ENCODE peak calls at places on chromosomes 3 and 15, in eight cellular contexts. One of them, this sample, is unnamed.

GRCh38 chr3:127406309-127407025 is 118.6 kb upstream of the PRR20G start:
- DNase-seq in effector memory CD4-positive, alpha-beta T cell: no peak
- DNase-seq in cardiac muscle cell: no peak
- DNase-seq in Daoy: peak
- DNase-seq in AG09319: no peak
- DNase-seq in progenitor cell of endocrine pancreas: no peak
- DNase-seq in NCI-H1105: no peak
- DNase-seq in GM10248: no peak
- DNase-seq in this sample: peak

GRCh38 chr3:153970735-153971347 is 150.3 kb upstream of the ARHGEF26 start:
- DNase-seq in effector memory CD4-positive, alpha-beta T cell: no peak
- DNase-seq in cardiac muscle cell: no peak
- DNase-seq in Daoy: no peak
- DNase-seq in AG09319: no peak
- DNase-seq in progenitor cell of endocrine pancreas: no peak
- DNase-seq in NCI-H1105: peak
- DNase-seq in GM10248: no peak
- DNase-seq in this sample: no peak

GRCh38 chr15:101028321-101028720 is 109.2 kb downstream of the LRRK1 start:
- DNase-seq in effector memory CD4-positive, alpha-beta T cell: no peak
- DNase-seq in cardiac muscle cell: no peak
- DNase-seq in Daoy: no peak
- DNase-seq in AG09319: no peak
- DNase-seq in progenitor cell of endocrine pancreas: no peak
- DNase-seq in NCI-H1105: no peak
- DNase-seq in GM10248: no peak
- DNase-seq in this sample: no peak

GRCh38 chr3:123724306-123724705 is 139.5 kb upstream of the HACD2 start:
- DNase-seq in effector memory CD4-positive, alpha-beta T cell: no peak
- DNase-seq in cardiac muscle cell: no peak
- DNase-seq in Daoy: peak
- DNase-seq in AG09319: no peak
- DNase-seq in progenitor cell of endocrine pancreas: no peak
- DNase-seq in NCI-H1105: no peak
- DNase-seq in GM10248: no peak
- DNase-seq in this sample: no peak

GRCh38 chr3:40899286-40899712 is 300.0 kb upstream of the CTNNB1 start:
- DNase-seq in effector memory CD4-positive, alpha-beta T cell: no peak
- DNase-seq in cardiac muscle cell: no peak
- DNase-seq in Daoy: peak
- DNase-seq in AG09319: no peak
- DNase-seq in progenitor cell of endocrine pancreas: no peak
- DNase-seq in NCI-H1105: no peak
- DNase-seq in GM10248: no peak
- DNase-seq in this sample: no peak

GRCh38 chr3:191762323-191762960 is 301.5 kb downstream of the PYDC2 start:
- DNase-seq in effector memory CD4-positive, alpha-beta T cell: no peak
- DNase-seq in cardiac muscle cell: no peak
- DNase-seq in Daoy: peak
- DNase-seq in AG09319: no peak
- DNase-seq in progenitor cell of endocrine pancreas: no peak
- DNase-seq in NCI-H1105: no peak
- DNase-seq in GM10248: no peak
- DNase-seq in this sample: peak

GRCh38 chr3:132713977-132714727 is 8.1 kb downstream of the NPHP3 start:
- DNase-seq in effector memory CD4-positive, alpha-beta T cell: no peak
- DNase-seq in cardiac muscle cell: no peak
- DNase-seq in Daoy: no peak
- DNase-seq in AG09319: no peak
- DNase-seq in progenitor cell of endocrine pancreas: no peak
- DNase-seq in NCI-H1105: no peak
- DNase-seq in GM10248: no peak
- DNase-seq in this sample: no peak

GRCh38 chr3:112651516-112651915 is 10.6 kb upstream of the CCDC80 start:
- DNase-seq in effector memory CD4-positive, alpha-beta T cell: no peak
- DNase-seq in cardiac muscle cell: no peak
- DNase-seq in Daoy: peak
- DNase-seq in AG09319: no peak
- DNase-seq in progenitor cell of endocrine pancreas: no peak
- DNase-seq in NCI-H1105: no peak
- DNase-seq in GM10248: no peak
- DNase-seq in this sample: no peak

GRCh38 chr3:13507791-13508339 is 27.8 kb downstream of the HDAC11 start:
- DNase-seq in effector memory CD4-positive, alpha-beta T cell: no peak
- DNase-seq in cardiac muscle cell: no peak
- DNase-seq in Daoy: peak
- DNase-seq in AG09319: no peak
- DNase-seq in progenitor cell of endocrine pancreas: no peak
- DNase-seq in NCI-H1105: no peak
- DNase-seq in GM10248: no peak
- DNase-seq in this sample: peak

GRCh38 chr15:66822576-66822975 is 120.5 kb downstream of the SMAD6 start:
- DNase-seq in effector memory CD4-positive, alpha-beta T cell: no peak
- DNase-seq in cardiac muscle cell: no peak
- DNase-seq in Daoy: no peak
- DNase-seq in AG09319: no peak
- DNase-seq in progenitor cell of endocrine pancreas: no peak
- DNase-seq in NCI-H1105: no peak
- DNase-seq in GM10248: no peak
- DNase-seq in this sample: no peak

GRCh38 chr3:157089455-157090221 is 70.3 kb downstream of the CCNL1 start:
- DNase-seq in effector memory CD4-positive, alpha-beta T cell: peak
- DNase-seq in cardiac muscle cell: peak
- DNase-seq in Daoy: peak
- DNase-seq in AG09319: no peak
- DNase-seq in progenitor cell of endocrine pancreas: no peak
- DNase-seq in NCI-H1105: no peak
- DNase-seq in GM10248: peak
- DNase-seq in this sample: peak

GRCh38 chr15:99158626-99159412 is 53.9 kb downstream of the SYNM start:
- DNase-seq in effector memory CD4-positive, alpha-beta T cell: no peak
- DNase-seq in cardiac muscle cell: no peak
- DNase-seq in Daoy: no peak
- DNase-seq in AG09319: no peak
- DNase-seq in progenitor cell of endocrine pancreas: no peak
- DNase-seq in NCI-H1105: no peak
- DNase-seq in GM10248: no peak
- DNase-seq in this sample: no peak

GRCh38 chr3:46640927-46641326 is 28.6 kb downstream of the FAM240A start:
- DNase-seq in effector memory CD4-positive, alpha-beta T cell: no peak
- DNase-seq in cardiac muscle cell: no peak
- DNase-seq in Daoy: no peak
- DNase-seq in AG09319: no peak
- DNase-seq in progenitor cell of endocrine pancreas: no peak
- DNase-seq in NCI-H1105: no peak
- DNase-seq in GM10248: no peak
- DNase-seq in this sample: no peak

GRCh38 chr3:86969500-86970189 is 21.3 kb downstream of the VGLL3 start:
- DNase-seq in effector memory CD4-positive, alpha-beta T cell: no peak
- DNase-seq in cardiac muscle cell: peak
- DNase-seq in Daoy: peak
- DNase-seq in AG09319: no peak
- DNase-seq in progenitor cell of endocrine pancreas: no peak
- DNase-seq in NCI-H1105: no peak
- DNase-seq in GM10248: peak
- DNase-seq in this sample: no peak

GRCh38 chr3:53011324-53011723 is 34.5 kb downstream of the SFMBT1 start:
- DNase-seq in effector memory CD4-positive, alpha-beta T cell: no peak
- DNase-seq in cardiac muscle cell: no peak
- DNase-seq in Daoy: no peak
- DNase-seq in AG09319: no peak
- DNase-seq in progenitor cell of endocrine pancreas: no peak
- DNase-seq in NCI-H1105: no peak
- DNase-seq in GM10248: no peak
- DNase-seq in this sample: no peak

GRCh38 chr15:62545392-62546227 is 380.5 kb upstream of the C2CD4B start:
- DNase-seq in effector memory CD4-positive, alpha-beta T cell: no peak
- DNase-seq in cardiac muscle cell: no peak
- DNase-seq in Daoy: no peak
- DNase-seq in AG09319: peak
- DNase-seq in progenitor cell of endocrine pancreas: no peak
- DNase-seq in NCI-H1105: no peak
- DNase-seq in GM10248: no peak
- DNase-seq in this sample: no peak

GRCh38 chr15:66997212-66997611 is 68.2 kb upstream of the SMAD3 start:
- DNase-seq in effector memory CD4-positive, alpha-beta T cell: no peak
- DNase-seq in cardiac muscle cell: no peak
- DNase-seq in Daoy: peak
- DNase-seq in AG09319: peak
- DNase-seq in progenitor cell of endocrine pancreas: no peak
- DNase-seq in NCI-H1105: no peak
- DNase-seq in GM10248: no peak
- DNase-seq in this sample: no peak

GRCh38 chr3:45273681-45274515 is 47.8 kb upstream of the TMEM158 start:
- DNase-seq in effector memory CD4-positive, alpha-beta T cell: no peak
- DNase-seq in cardiac muscle cell: no peak
- DNase-seq in Daoy: no peak
- DNase-seq in AG09319: no peak
- DNase-seq in progenitor cell of endocrine pancreas: no peak
- DNase-seq in NCI-H1105: no peak
- DNase-seq in GM10248: no peak
- DNase-seq in this sample: no peak

GRCh38 chr15:93018574-93018973 is 70.4 kb downstream of the RGMA start:
- DNase-seq in effector memory CD4-positive, alpha-beta T cell: no peak
- DNase-seq in cardiac muscle cell: no peak
- DNase-seq in Daoy: no peak
- DNase-seq in AG09319: no peak
- DNase-seq in progenitor cell of endocrine pancreas: no peak
- DNase-seq in NCI-H1105: no peak
- DNase-seq in GM10248: no peak
- DNase-seq in this sample: no peak

GRCh38 chr3:38327335-38328009 is 19.1 kb upstream of the XYLB start:
- DNase-seq in effector memory CD4-positive, alpha-beta T cell: no peak
- DNase-seq in cardiac muscle cell: no peak
- DNase-seq in Daoy: peak
- DNase-seq in AG09319: no peak
- DNase-seq in progenitor cell of endocrine pancreas: no peak
- DNase-seq in NCI-H1105: no peak
- DNase-seq in GM10248: no peak
- DNase-seq in this sample: no peak

GRCh38 chr3:152258448-152259302 is 10.1 kb upstream of the MBNL1 start:
- DNase-seq in effector memory CD4-positive, alpha-beta T cell: peak
- DNase-seq in cardiac muscle cell: no peak
- DNase-seq in Daoy: peak
- DNase-seq in AG09319: peak
- DNase-seq in progenitor cell of endocrine pancreas: no peak
- DNase-seq in NCI-H1105: no peak
- DNase-seq in GM10248: no peak
- DNase-seq in this sample: peak

GRCh38 chr3:12579919-12580318 is 23.0 kb downstream of the MKRN2 start:
- DNase-seq in effector memory CD4-positive, alpha-beta T cell: no peak
- DNase-seq in cardiac muscle cell: no peak
- DNase-seq in Daoy: no peak
- DNase-seq in AG09319: peak
- DNase-seq in progenitor cell of endocrine pancreas: no peak
- DNase-seq in NCI-H1105: no peak
- DNase-seq in GM10248: no peak
- DNase-seq in this sample: peak

GRCh38 chr15:67839358-67839928 is 402 bp downstream of the RNU6-1 start:
- DNase-seq in effector memory CD4-positive, alpha-beta T cell: no peak
- DNase-seq in cardiac muscle cell: no peak
- DNase-seq in Daoy: no peak
- DNase-seq in AG09319: no peak
- DNase-seq in progenitor cell of endocrine pancreas: no peak
- DNase-seq in NCI-H1105: peak
- DNase-seq in GM10248: no peak
- DNase-seq in this sample: no peak

GRCh38 chr3:190130037-190130436 is 9.3 kb upstream of the P3H2 start:
- DNase-seq in effector memory CD4-positive, alpha-beta T cell: no peak
- DNase-seq in cardiac muscle cell: no peak
- DNase-seq in Daoy: no peak
- DNase-seq in AG09319: no peak
- DNase-seq in progenitor cell of endocrine pancreas: no peak
- DNase-seq in NCI-H1105: no peak
- DNase-seq in GM10248: no peak
- DNase-seq in this sample: no peak

GRCh38 chr3:65186268-65186667 is 498.5 kb upstream of the ADAMTS9 start:
- DNase-seq in effector memory CD4-positive, alpha-beta T cell: no peak
- DNase-seq in cardiac muscle cell: no peak
- DNase-seq in Daoy: no peak
- DNase-seq in AG09319: no peak
- DNase-seq in progenitor cell of endocrine pancreas: no peak
- DNase-seq in NCI-H1105: no peak
- DNase-seq in GM10248: no peak
- DNase-seq in this sample: no peak

GRCh38 chr3:7876741-7877297 is 624.8 kb upstream of the LMCD1 start:
- DNase-seq in effector memory CD4-positive, alpha-beta T cell: peak
- DNase-seq in cardiac muscle cell: no peak
- DNase-seq in Daoy: no peak
- DNase-seq in AG09319: no peak
- DNase-seq in progenitor cell of endocrine pancreas: no peak
- DNase-seq in NCI-H1105: no peak
- DNase-seq in GM10248: no peak
- DNase-seq in this sample: no peak

GRCh38 chr3:66997560-66998074 is 490 bp upstream of the KBTBD8 start:
- DNase-seq in effector memory CD4-positive, alpha-beta T cell: peak
- DNase-seq in cardiac muscle cell: no peak
- DNase-seq in Daoy: no peak
- DNase-seq in AG09319: no peak
- DNase-seq in progenitor cell of endocrine pancreas: no peak
- DNase-seq in NCI-H1105: no peak
- DNase-seq in GM10248: no peak
- DNase-seq in this sample: no peak